ENCODE peak calls at places on chromosomes 7 and 10, in nine cellular contexts. A is MM.1S, R is anterior cingulate cortex, T is amygdala, F is LHCN-M2, S is NCI-H226, V is HEK293T, Y is kidney, U is cardiac fibroblast. L is an unnamed sample.

GRCh38 chr10:78579995-78580394 is 488.8 kb upstream of the ZMIZ1 start:
- DNase-seq in A (no peak), R (peak), T (peak), F (no peak), S (no peak), V (no peak), Y (no peak), U (peak), L (peak)

GRCh38 chr7:87216701-87217508 is 2.6 kb downstream of the TMEM243 start:
- DNase-seq in A (peak), R (no peak), T (no peak), F (no peak), S (no peak), V (no peak), Y (no peak), U (no peak), L (no peak)

GRCh38 chr10:130652964-130653578 is 516.9 kb downstream of the GLRX3 start:
- DNase-seq in A (no peak), R (no peak), T (no peak), F (no peak), S (no peak), V (no peak), Y (no peak), U (no peak), L (no peak)

GRCh38 chr10:5183923-5184322 is 1.0 kb downstream of the AKR1C8 start:
- DNase-seq in A (no peak), R (no peak), T (no peak), F (no peak), S (no peak), V (no peak), Y (no peak), U (no peak), L (no peak)

GRCh38 chr10:3538850-3539531 is 246.0 kb downstream of the KLF6 start:
- DNase-seq in A (no peak), R (no peak), T (no peak), F (peak), S (peak), V (no peak), Y (peak), U (peak), L (peak)

GRCh38 chr10:115921795-115922194 is 351.2 kb downstream of the GFRA1 start:
- DNase-seq in A (no peak), R (no peak), T (no peak), F (no peak), S (no peak), V (no peak), Y (no peak), U (peak), L (peak)

GRCh38 chr7:15396210-15397158 is 165.3 kb downstream of the AGMO start:
- DNase-seq in A (no peak), R (no peak), T (no peak), F (no peak), S (no peak), V (no peak), Y (no peak), U (no peak), L (no peak)

GRCh38 chr10:79425074-79425532 is 20.3 kb downstream of the ZCCHC24 start:
- DNase-seq in A (no peak), R (no peak), T (no peak), F (no peak), S (no peak), V (no peak), Y (peak), U (no peak), L (no peak)

GRCh38 chr7:64774204-64774842 is 19.9 kb upstream of the ZNF138 start:
- DNase-seq in A (peak), R (no peak), T (no peak), F (no peak), S (no peak), V (no peak), Y (no peak), U (no peak), L (no peak)

GRCh38 chr10:33066558-33067236 is 108.7 kb upstream of the ITGB1 start:
- DNase-seq in A (no peak), R (no peak), T (no peak), F (peak), S (peak), V (no peak), Y (no peak), U (peak), L (peak)

GRCh38 chr10:34492081-34492480 is 323.0 kb downstream of the PARD3 start:
- DNase-seq in A (no peak), R (no peak), T (no peak), F (peak), S (no peak), V (no peak), Y (no peak), U (no peak), L (no peak)

GRCh38 chr7:99143853-99144672 is at the start of gene SMURF1:
- DNase-seq in A (peak), R (peak), T (peak), F (peak), S (peak), V (peak), Y (peak), U (peak), L (peak)

GRCh38 chr10:119346063-119346835 is 138.9 kb downstream of the GRK5 start:
- DNase-seq in A (no peak), R (no peak), T (no peak), F (no peak), S (no peak), V (no peak), Y (no peak), U (no peak), L (no peak)

GRCh38 chr10:74371696-74372095 is 220.7 kb downstream of the ADK start:
- DNase-seq in A (no peak), R (no peak), T (no peak), F (peak), S (no peak), V (no peak), Y (no peak), U (peak), L (peak)

GRCh38 chr10:124238367-124238766 is 145.0 kb upstream of the CHST15 start:
- DNase-seq in A (no peak), R (no peak), T (no peak), F (no peak), S (no peak), V (no peak), Y (no peak), U (no peak), L (no peak)

GRCh38 chr10:78865518-78865835 is 203.3 kb upstream of the ZMIZ1 start:
- DNase-seq in A (no peak), R (no peak), T (no peak), F (no peak), S (no peak), V (no peak), Y (no peak), U (no peak), L (peak)

GRCh38 chr10:14397069-14397468 is 66.3 kb upstream of the FRMD4A start:
- DNase-seq in A (no peak), R (peak), T (peak), F (peak), S (peak), V (no peak), Y (peak), U (peak), L (peak)

GRCh38 chr7:98869374-98870070 is at the start of gene TMEM130:
- DNase-seq in A (no peak), R (peak), T (no peak), F (no peak), S (no peak), V (no peak), Y (peak), U (peak), L (no peak)

GRCh38 chr7:155009570-155010157 is 6.7 kb upstream of the PAXIP1 start:
- DNase-seq in A (peak), R (no peak), T (no peak), F (peak), S (no peak), V (peak), Y (no peak), U (peak), L (peak)

GRCh38 chr10:28676297-28676967 is 889 bp upstream of the BAMBI start:
- DNase-seq in A (peak), R (no peak), T (no peak), F (no peak), S (no peak), V (no peak), Y (no peak), U (no peak), L (no peak)

GRCh38 chr7:157017639-157018327 is 7.3 kb upstream of the MNX1 start:
- DNase-seq in A (no peak), R (no peak), T (no peak), F (no peak), S (no peak), V (no peak), Y (peak), U (no peak), L (no peak)

GRCh38 chr7:75756340-75757297 is 15.4 kb downstream of the CCL26 start:
- DNase-seq in A (peak), R (no peak), T (no peak), F (peak), S (no peak), V (no peak), Y (no peak), U (peak), L (peak)

GRCh38 chr7:129436335-129436923 is 2.2 kb downstream of the STRIP2 start:
- DNase-seq in A (no peak), R (no peak), T (no peak), F (no peak), S (no peak), V (no peak), Y (no peak), U (no peak), L (no peak)

GRCh38 chr7:26704786-26705185 is 159.6 kb downstream of the SKAP2 start:
- DNase-seq in A (no peak), R (no peak), T (no peak), F (peak), S (no peak), V (no peak), Y (no peak), U (peak), L (peak)

GRCh38 chr7:141073173-141073640 is 657 bp upstream of the TMEM178B start:
- DNase-seq in A (peak), R (no peak), T (peak), F (peak), S (peak), V (peak), Y (peak), U (peak), L (peak)

GRCh38 chr10:71241899-71242620 is 29.7 kb downstream of the UNC5B start:
- DNase-seq in A (no peak), R (no peak), T (peak), F (no peak), S (peak), V (no peak), Y (no peak), U (no peak), L (peak)

GRCh38 chr10:71945819-71946474 is 18.2 kb upstream of the CHST3 start:
- DNase-seq in A (no peak), R (no peak), T (no peak), F (no peak), S (no peak), V (no peak), Y (no peak), U (no peak), L (no peak)